ENCODE peak calls at places on chromosomes 5 and 9, in ten cellular contexts. J is mesendoderm, E is aorta, B is uterus, M is fibroblast of mammary gland, H is foreskin fibroblast, S is IMR-90, F is AG10803, D is body of pancreas, G is PC-3. C is an unnamed sample.

GRCh38 chr5:103801681-103802080 is 239.1 kb upstream of the NUDT12 start:
- DNase-seq in M (peak), E (no peak), D (no peak), F (no peak), J (no peak), S (peak), G (no peak), H (no peak), B (no peak), C (no peak)

GRCh38 chr9:111870774-111871542 is 25.7 kb upstream of the UGCG start:
- DNase-seq in D (no peak), E (no peak), H (no peak), F (no peak), B (no peak), M (no peak), J (no peak), G (no peak), S (no peak), C (no peak)

GRCh38 chr9:117375956-117376355 is 38.9 kb downstream of the ASTN2 start:
- DNase-seq in S (no peak), E (no peak), H (no peak), F (no peak), B (no peak), M (no peak), J (no peak), D (no peak), G (no peak), C (no peak)

GRCh38 chr9:114151426-114151956 is 3.8 kb upstream of the COL27A1 start:
- DNase-seq in E (no peak), D (no peak), B (no peak), J (no peak), H (no peak), S (no peak), F (no peak), G (no peak), M (no peak), C (no peak)

GRCh38 chr9:83978992-83979811 is 813 bp downstream of the HNRNPK start:
- DNase-seq in H (peak), D (peak), G (peak), F (peak), M (peak), E (peak), B (peak), S (peak), J (peak), C (peak)

GRCh38 chr9:127809562-127810377 is 7.1 kb downstream of the FPGS start:
- DNase-seq in J (peak), S (no peak), M (no peak), B (no peak), E (no peak), F (no peak), H (no peak), D (no peak), G (no peak), C (no peak)

GRCh38 chr5:57501414-57502321 is 19.1 kb upstream of the ACTBL2 start:
- DNase-seq in F (no peak), E (no peak), D (no peak), G (peak), B (no peak), J (no peak), H (no peak), M (no peak), S (no peak), C (no peak)

GRCh38 chr9:20694248-20694647 is 10.2 kb downstream of the FOCAD start:
- DNase-seq in B (no peak), F (no peak), M (no peak), H (no peak), D (no peak), J (no peak), E (no peak), G (no peak), S (no peak), C (no peak)

GRCh38 chr9:122213589-122214413 is 15.0 kb downstream of the LHX6 start:
- DNase-seq in F (no peak), H (no peak), E (no peak), G (peak), S (no peak), B (no peak), D (no peak), M (no peak), J (peak), C (no peak)

GRCh38 chr9:104745852-104746251 is 1.6 kb upstream of the NIPSNAP3A start:
- DNase-seq in J (peak), G (no peak), F (no peak), H (no peak), S (no peak), M (no peak), B (no peak), D (no peak), E (no peak), C (no peak)

GRCh38 chr5:82793808-82794419 is 283.3 kb downstream of the TMEM167A start:
- DNase-seq in S (peak), D (peak), E (no peak), H (no peak), G (peak), B (no peak), F (peak), J (peak), M (peak), C (peak)

GRCh38 chr9:129944501-129945116 is 98.4 kb downstream of the FNBP1 start:
- DNase-seq in G (no peak), F (no peak), B (no peak), E (no peak), M (no peak), J (no peak), H (no peak), S (no peak), D (no peak), C (no peak)

GRCh38 chr5:68171101-68171558 is 44.4 kb upstream of the PIK3R1 start:
- DNase-seq in F (peak), D (peak), M (peak), E (peak), J (no peak), B (peak), G (no peak), H (peak), S (peak), C (no peak)

GRCh38 chr9:19409406-19410194 is 791 bp downstream of the ACER2 start:
- DNase-seq in D (peak), B (peak), S (no peak), H (no peak), E (peak), M (peak), F (no peak), G (peak), J (peak), C (peak)

GRCh38 chr5:173801006-173801405 is 87.1 kb upstream of the CPEB4 start:
- DNase-seq in S (no peak), J (no peak), E (no peak), H (no peak), G (no peak), M (no peak), B (no peak), F (no peak), D (no peak), C (no peak)

GRCh38 chr9:136143215-136144001 is 24.7 kb upstream of the TMEM250 start:
- DNase-seq in F (no peak), D (no peak), H (no peak), E (peak), M (peak), J (peak), B (no peak), G (peak), S (peak), C (peak)

GRCh38 chr9:136587944-136588662 is 42.3 kb upstream of the NOTCH1 start:
- DNase-seq in J (peak), D (no peak), G (no peak), F (no peak), H (no peak), M (no peak), S (no peak), E (no peak), B (no peak), C (no peak)

GRCh38 chr5:10228288-10228687 is 21.4 kb downstream of the ATPSCKMT start:
- DNase-seq in J (no peak), E (no peak), S (no peak), F (no peak), H (no peak), D (no peak), M (no peak), B (no peak), G (no peak), C (no peak)

GRCh38 chr9:13750061-13750460 is 470.6 kb upstream of the MPDZ start:
- DNase-seq in M (peak), J (no peak), E (no peak), D (no peak), F (peak), S (peak), G (peak), B (no peak), H (peak), C (no peak)

GRCh38 chr5:157292599-157292998 is 26.7 kb downstream of the CYFIP2 start:
- DNase-seq in J (no peak), M (peak), F (peak), B (no peak), S (no peak), E (no peak), G (no peak), H (no peak), D (no peak), C (no peak)

GRCh38 chr5:40495172-40495699 is 184.5 kb upstream of the PTGER4 start:
- DNase-seq in E (no peak), S (no peak), B (no peak), F (no peak), M (no peak), D (no peak), H (no peak), G (no peak), J (no peak), C (no peak)

GRCh38 chr5:3258050-3258449 is 337.6 kb upstream of the IRX1 start:
- DNase-seq in F (no peak), J (no peak), M (no peak), B (no peak), S (no peak), E (no peak), G (no peak), H (no peak), D (no peak), C (no peak)

GRCh38 chr9:88952086-88952615 is 39.1 kb upstream of the S1PR3 start:
- DNase-seq in D (no peak), B (no peak), F (no peak), E (no peak), G (no peak), H (no peak), J (no peak), M (peak), S (no peak), C (no peak)

GRCh38 chr5:159132429-159133040 is 32.8 kb upstream of the EBF1 start:
- DNase-seq in E (no peak), S (no peak), F (no peak), D (no peak), G (peak), M (no peak), J (no peak), B (no peak), H (no peak), C (no peak)

GRCh38 chr9:137631608-137632431 is 13.0 kb downstream of the EHMT1 start:
- DNase-seq in E (no peak), G (no peak), B (no peak), D (no peak), J (no peak), H (no peak), M (no peak), F (no peak), S (no peak), C (no peak)
- H3K4me3 ChIP-seq in E (no peak), G (no peak), B (no peak), D (no peak), J (no peak), H (no peak), M (no peak), F (no peak), S (no peak), C (no peak)

GRCh38 chr9:115964710-115965347 is 188.8 kb upstream of the PAPPA start:
- DNase-seq in E (no peak), J (no peak), S (no peak), F (peak), H (no peak), M (peak), G (no peak), D (no peak), B (no peak), C (no peak)

GRCh38 chr9:115969096-115969495 is 184.5 kb upstream of the PAPPA start:
- DNase-seq in S (no peak), J (no peak), F (no peak), H (no peak), G (no peak), E (no peak), B (no peak), D (no peak), M (peak), C (no peak)

GRCh38 chr9:115972362-115972761 is 181.2 kb upstream of the PAPPA start:
- DNase-seq in D (no peak), J (no peak), E (no peak), H (no peak), S (peak), B (no peak), G (peak), F (no peak), M (no peak), C (no peak)

DNA sequence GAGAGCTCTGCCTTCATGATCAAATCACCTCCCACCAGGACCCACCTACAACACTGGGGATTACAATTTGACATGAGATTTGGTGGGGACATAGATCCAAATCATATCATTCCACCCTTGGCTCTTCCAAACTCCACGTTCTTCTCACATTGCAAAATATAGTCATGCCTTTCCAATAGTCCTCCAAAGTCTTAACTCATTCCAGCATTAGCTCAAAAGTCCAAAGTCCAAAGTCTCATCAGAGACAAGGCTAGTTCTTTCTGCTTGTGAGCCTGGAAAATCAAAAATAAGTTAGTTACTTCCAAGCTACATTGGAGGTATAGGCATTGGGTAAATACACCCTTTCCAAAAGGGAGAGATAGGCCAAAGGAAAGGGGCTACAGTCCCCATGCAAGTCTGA is 186.9 kb upstream of the PAPPA start:
- DNase-seq in M (no peak), S (no peak), E (no peak), D (no peak), B (no peak), H (no peak), G (no peak), F (no peak), J (no peak), C (no peak)
- H3K4me3 ChIP-seq in M (no peak), S (no peak), E (no peak), D (no peak), B (no peak), H (no peak), G (no peak), F (no peak), J (no peak), C (no peak)

DNA sequence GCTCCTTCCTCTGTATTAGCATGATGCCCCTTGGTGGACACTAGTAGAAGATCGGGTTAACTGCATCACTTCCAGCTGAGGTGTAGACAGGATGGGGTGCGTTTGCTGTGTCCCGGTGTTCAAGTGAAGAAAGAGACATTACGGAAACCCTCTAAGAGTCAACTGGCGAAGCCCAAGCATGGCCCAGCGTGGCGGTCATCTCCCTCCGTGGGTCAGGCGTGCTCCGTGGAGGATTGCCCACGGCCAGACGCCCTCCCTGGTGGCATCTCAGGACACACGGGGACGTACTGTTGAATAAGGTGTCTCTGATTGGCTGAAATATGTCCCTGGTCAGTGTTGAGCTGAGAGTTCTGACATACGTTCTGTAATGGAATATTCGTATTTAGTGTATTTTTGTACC is 119.5 kb upstream of the CACNA1B start:
- DNase-seq in J (no peak), F (no peak), D (no peak), E (no peak), S (no peak), B (no peak), H (no peak), M (no peak), G (no peak), C (no peak)
- H3K4me3 ChIP-seq in J (no peak), F (no peak), D (no peak), E (no peak), S (no peak), B (no peak), H (no peak), M (no peak), G (no peak), C (no peak)

GRCh38 chr9:126234681-126235349 is 91.8 kb upstream of the MVB12B start:
- DNase-seq in B (no peak), M (no peak), D (no peak), J (no peak), E (no peak), G (no peak), H (no peak), S (no peak), F (no peak), C (no peak)

GRCh38 chr9:126235844-126236243 is 90.8 kb upstream of the MVB12B start:
- DNase-seq in E (no peak), F (no peak), G (no peak), B (no peak), H (no peak), J (no peak), M (no peak), S (no peak), D (no peak), C (no peak)

GRCh38 chr9:126238415-126238814 is 88.2 kb upstream of the MVB12B start:
- DNase-seq in G (no peak), B (no peak), D (no peak), H (no peak), F (no peak), S (no peak), M (no peak), J (no peak), E (no peak), C (no peak)

GRCh38 chr9:126235350-126235740 is 91.3 kb upstream of the MVB12B start:
- DNase-seq in S (no peak), F (no peak), J (no peak), D (no peak), G (no peak), H (no peak), M (no peak), B (no peak), E (no peak), C (no peak)

DNA sequence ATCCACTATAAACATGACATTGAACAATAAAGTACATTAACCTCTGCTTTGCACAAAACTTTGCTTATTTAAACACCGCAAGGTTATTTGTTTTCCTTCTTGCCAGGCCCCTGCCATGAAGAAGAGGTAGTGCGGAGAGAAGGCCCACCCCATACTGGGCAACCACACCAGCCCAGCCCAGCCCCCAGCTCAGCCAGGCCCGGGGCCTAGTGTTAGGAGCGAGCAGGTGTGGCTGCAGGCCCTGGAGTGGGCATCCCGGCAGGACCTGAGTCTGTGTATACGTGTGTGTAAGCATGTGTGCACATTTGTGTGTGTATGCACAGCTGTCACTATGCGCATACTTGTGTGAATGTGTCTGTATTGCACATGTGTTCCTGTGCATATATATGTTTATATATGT is 90.4 kb upstream of the MVB12B start:
- DNase-seq in M (no peak), F (no peak), D (no peak), H (no peak), E (no peak), J (no peak), B (no peak), S (no peak), G (no peak), C (no peak)
- H3K4me3 ChIP-seq in M (no peak), F (no peak), D (no peak), H (no peak), E (no peak), J (no peak), B (no peak), S (no peak), G (no peak), C (no peak)

GRCh38 chr9:94921656-94922055 is 195.2 kb downstream of the AOPEP start:
- DNase-seq in H (no peak), E (no peak), M (no peak), S (no peak), J (no peak), D (no peak), F (no peak), G (no peak), B (peak), C (no peak)
- H3K4me3 ChIP-seq in H (no peak), E (no peak), M (no peak), S (no peak), J (no peak), D (no peak), F (peak), G (no peak), B (no peak), C (peak)

GRCh38 chr5:132662925-132663770 is 5.2 kb downstream of the IL13 start:
- DNase-seq in D (no peak), B (no peak), J (peak), E (no peak), F (peak), M (no peak), S (peak), H (no peak), G (no peak), C (peak)
- H3K4me3 ChIP-seq in D (no peak), B (no peak), J (no peak), E (no peak), F (no peak), M (no peak), S (no peak), H (no peak), G (no peak), C (no peak)

GRCh38 chr9:124871156-124871561 is 9.2 kb downstream of the ARPC5L start:
- DNase-seq in S (no peak), B (no peak), J (no peak), D (no peak), G (no peak), E (no peak), H (no peak), F (no peak), M (no peak), C (peak)
- H3K4me3 ChIP-seq in S (no peak), B (no peak), J (no peak), D (no peak), G (peak), E (no peak), H (peak), F (peak), M (peak), C (peak)

C was measured in Karpas-422.